ENCODE peak calls at places on chromosomes 12 and 14, in seven cellular contexts. B is NCI-H1105 treated with DMSO at 0.1 percent for 48 hours; G is WTC11; R is mucosa of descending colon; J is astrocyte of the spinal cord; X is naive thymus-derived CD8-positive, alpha-beta T cell; I is HuH-7.5. Q is an unnamed sample.

GRCh38 chr14:32038876-32039275 is 38.2 kb upstream of the ARHGAP5 start:
- DNase-seq in B (peak), G (no peak), R (no peak), J (no peak), X (no peak), I (no peak), Q (no peak)

GRCh38 chr12:110555509-110556406 is 27.4 kb downstream of the PPTC7 start:
- DNase-seq in B (no peak), G (no peak), R (no peak), J (peak), X (no peak), I (no peak), Q (no peak)

GRCh38 chr14:23933706-23934105 is 19.9 kb upstream of the DHRS4 start:
- DNase-seq in B (no peak), G (no peak), R (no peak), J (no peak), X (no peak), I (no peak), Q (no peak)

GRCh38 chr12:88503344-88503743 is 76.9 kb downstream of the KITLG start:
- DNase-seq in B (no peak), G (no peak), R (no peak), J (no peak), X (no peak), I (no peak), Q (no peak)

GRCh38 chr12:121628536-121628935 is 2.2 kb downstream of the ORAI1 start:
- DNase-seq in B (no peak), G (no peak), R (no peak), J (no peak), X (no peak), I (no peak), Q (no peak)

GRCh38 chr12:53061404-53062010 is 11.6 kb downstream of the TNS2 start:
- DNase-seq in B (peak), G (peak), R (peak), J (no peak), X (no peak), I (peak), Q (no peak)

GRCh38 chr12:57085999-57086950 is 2.6 kb upstream of the NAB2 start:
- DNase-seq in B (peak), G (peak), R (peak), J (peak), X (peak), I (no peak), Q (no peak)

GRCh38 chr12:113860950-113861349 is 105.2 kb downstream of the RBM19 start:
- DNase-seq in B (no peak), G (no peak), R (no peak), J (peak), X (no peak), I (peak), Q (no peak)

GRCh38 chr14:56268039-56268438 is 149.8 kb downstream of the PELI2 start:
- DNase-seq in B (no peak), G (no peak), R (no peak), J (peak), X (no peak), I (no peak), Q (no peak)

GRCh38 chr12:40105265-40105514 is 691 bp downstream of the SLC2A13 start:
- DNase-seq in B (no peak), G (no peak), R (no peak), J (no peak), X (no peak), I (no peak), Q (no peak)

GRCh38 chr12:5044420-5045295 is 979 bp downstream of the KCNA5 start:
- DNase-seq in B (no peak), G (no peak), R (no peak), J (no peak), X (no peak), I (no peak), Q (no peak)

GRCh38 chr12:27190761-27191160 is 53.3 kb upstream of the STK38L start:
- DNase-seq in B (no peak), G (no peak), R (no peak), J (peak), X (no peak), I (no peak), Q (no peak)

GRCh38 chr12:1161197-1161596 is 170.2 kb downstream of the ERC1 start:
- DNase-seq in B (no peak), G (no peak), R (no peak), J (no peak), X (no peak), I (no peak), Q (no peak)

GRCh38 chr14:26593377-26593776 is 4.5 kb downstream of the NOVA1 start:
- DNase-seq in B (no peak), G (no peak), R (no peak), J (no peak), X (no peak), I (no peak), Q (no peak)

GRCh38 chr14:32933943-32934890 is 4.5 kb upstream of the NPAS3 start:
- DNase-seq in B (peak), G (peak), R (no peak), J (peak), X (no peak), I (peak), Q (no peak)

GRCh38 chr14:61569308-61569707 is 126.0 kb upstream of the HIF1A start:
- DNase-seq in B (no peak), G (no peak), R (no peak), J (no peak), X (no peak), I (no peak), Q (no peak)

GRCh38 chr12:32302218-32302826 is 97.0 kb upstream of the FGD4 start:
- DNase-seq in B (peak), G (peak), R (no peak), J (no peak), X (no peak), I (peak), Q (no peak)

GRCh38 chr14:70622111-70622712 is 19.5 kb upstream of the TTC9 start:
- DNase-seq in B (peak), G (peak), R (no peak), J (peak), X (peak), I (no peak), Q (peak)

GRCh38 chr14:75119056-75119455 is 7.8 kb downstream of the NEK9 start:
- DNase-seq in B (no peak), G (no peak), R (no peak), J (no peak), X (no peak), I (no peak), Q (no peak)

GRCh38 chr14:90837355-90837754 is 21.1 kb upstream of the TTC7B start:
- DNase-seq in B (no peak), G (no peak), R (no peak), J (no peak), X (no peak), I (no peak), Q (no peak)

GRCh38 chr14:35821546-35822411 is 4.4 kb upstream of the BRMS1L start:
- DNase-seq in B (no peak), G (no peak), R (no peak), J (peak), X (no peak), I (peak), Q (no peak)

GRCh38 chr14:72261068-72261467 is 328.8 kb downstream of the RGS6 start:
- DNase-seq in B (no peak), G (no peak), R (no peak), J (no peak), X (no peak), I (no peak), Q (no peak)

GRCh38 chr12:121536058-121536928 is 44.5 kb downstream of the KDM2B start:
- DNase-seq in B (peak), G (peak), R (peak), J (peak), X (peak), I (peak), Q (peak)

GRCh38 chr12:121448771-121449315 is 48.9 kb downstream of the RNF34 start:
- DNase-seq in B (no peak), G (no peak), R (no peak), J (no peak), X (no peak), I (no peak), Q (no peak)

GRCh38 chr14:53613404-53614253 is 343.0 kb downstream of the BMP4 start:
- DNase-seq in B (peak), G (no peak), R (no peak), J (peak), X (no peak), I (peak), Q (no peak)

GRCh38 chr14:58535084-58535483 is 102.7 kb upstream of the DACT1 start:
- DNase-seq in B (no peak), G (no peak), R (no peak), J (peak), X (no peak), I (no peak), Q (no peak)

Q was measured in effector memory CD8-positive, alpha-beta T cell.